ENCODE peak calls at places on chromosomes 11 and 22, in four cellular contexts. B is WTC11, H is K562, T is HepG2. S is an unnamed sample.

GRCh38 chr11:13210424-13210823 is 67.2 kb upstream of the BMAL1 start:
- DNase-seq in B (peak), H (peak), T (peak), S (no peak)

GRCh38 chr11:106262852-106263251 is 185.4 kb downstream of the AASDHPPT start:
- DNase-seq in B (no peak), H (no peak), T (no peak), S (no peak)

GRCh38 chr11:131218542-131218941 is 151.9 kb upstream of the NTM start:
- DNase-seq in B (no peak), H (no peak), T (no peak), S (no peak)

GRCh38 chr22:45709004-45709739 is 37.5 kb downstream of the ATXN10 start:
- DNase-seq in B (no peak), H (no peak), T (peak), S (no peak)

GRCh38 chr22:46661221-46661851 is 41.1 kb downstream of the GRAMD4 start:
- DNase-seq in B (no peak), H (no peak), T (no peak), S (no peak)

GRCh38 chr11:101863361-101863760 is 51.4 kb upstream of the CEP126 start:
- DNase-seq in B (no peak), H (no peak), T (no peak), S (no peak)

GRCh38 chr11:37177721-37178120 is 579.7 kb upstream of the RAG2 start:
- DNase-seq in B (no peak), H (no peak), T (no peak), S (no peak)

GRCh38 chr22:39174498-39175120 is 22.1 kb upstream of the CBX7 start:
- DNase-seq in B (peak), H (peak), T (peak), S (no peak)

GRCh38 chr11:117097567-117098268 is 510 bp downstream of the SIK3 start:
- DNase-seq in B (peak), H (peak), T (no peak), S (no peak)

GRCh38 chr11:48024635-48025071 is 44.3 kb downstream of the PTPRJ start:
- DNase-seq in B (no peak), H (no peak), T (no peak), S (no peak)

GRCh38 chr11:60625262-60625661 is 74.2 kb upstream of the MS4A8 start:
- DNase-seq in B (peak), H (peak), T (peak), S (no peak)

GRCh38 chr11:120342226-120342625 is 6.0 kb downstream of the ARHGEF12 start:
- DNase-seq in B (no peak), H (no peak), T (no peak), S (no peak)

GRCh38 chr11:27618591-27618990 is 81.7 kb downstream of the BDNF start:
- DNase-seq in B (no peak), H (no peak), T (no peak), S (no peak)

GRCh38 chr22:50504245-50505211 is 3.0 kb downstream of the LMF2 start:
- DNase-seq in B (no peak), H (no peak), T (no peak), S (no peak)

GRCh38 chr22:46983046-46983445 is 220.6 kb downstream of the TBC1D22A start:
- DNase-seq in B (no peak), H (no peak), T (no peak), S (no peak)

GRCh38 chr22:33883561-33883960 is 36.7 kb downstream of the LARGE1 start:
- DNase-seq in B (no peak), H (no peak), T (no peak), S (peak)

GRCh38 chr11:119373059-119373875 is 8.2 kb downstream of the USP2 start:
- DNase-seq in B (no peak), H (no peak), T (peak), S (no peak)

DNA sequence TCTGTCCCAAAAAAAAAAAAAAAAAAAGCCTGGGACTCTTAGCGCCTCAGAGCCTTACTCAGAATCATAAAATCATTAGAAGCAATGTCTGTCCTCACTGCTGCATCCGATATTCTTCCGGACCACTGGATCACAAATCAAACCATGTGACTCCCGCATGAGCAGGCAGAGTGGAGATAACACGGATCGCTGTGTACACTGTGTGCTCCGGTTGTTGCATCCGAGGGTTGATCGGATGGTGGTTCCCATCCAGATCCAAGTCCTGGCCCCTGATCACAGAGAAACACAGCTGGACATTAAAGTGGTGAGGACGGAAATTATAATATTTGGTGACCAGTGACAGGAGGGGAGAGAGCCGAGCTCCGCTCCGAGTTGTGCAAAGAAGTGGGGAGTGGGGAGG is 9.7 kb upstream of the TXNRD2 start:
- DNase-seq in B (no peak), H (no peak), T (no peak), S (no peak)
- TF ChIP-seq CBFB in B (no peak), H (no peak), T (no peak), S (no peak)

DNA sequence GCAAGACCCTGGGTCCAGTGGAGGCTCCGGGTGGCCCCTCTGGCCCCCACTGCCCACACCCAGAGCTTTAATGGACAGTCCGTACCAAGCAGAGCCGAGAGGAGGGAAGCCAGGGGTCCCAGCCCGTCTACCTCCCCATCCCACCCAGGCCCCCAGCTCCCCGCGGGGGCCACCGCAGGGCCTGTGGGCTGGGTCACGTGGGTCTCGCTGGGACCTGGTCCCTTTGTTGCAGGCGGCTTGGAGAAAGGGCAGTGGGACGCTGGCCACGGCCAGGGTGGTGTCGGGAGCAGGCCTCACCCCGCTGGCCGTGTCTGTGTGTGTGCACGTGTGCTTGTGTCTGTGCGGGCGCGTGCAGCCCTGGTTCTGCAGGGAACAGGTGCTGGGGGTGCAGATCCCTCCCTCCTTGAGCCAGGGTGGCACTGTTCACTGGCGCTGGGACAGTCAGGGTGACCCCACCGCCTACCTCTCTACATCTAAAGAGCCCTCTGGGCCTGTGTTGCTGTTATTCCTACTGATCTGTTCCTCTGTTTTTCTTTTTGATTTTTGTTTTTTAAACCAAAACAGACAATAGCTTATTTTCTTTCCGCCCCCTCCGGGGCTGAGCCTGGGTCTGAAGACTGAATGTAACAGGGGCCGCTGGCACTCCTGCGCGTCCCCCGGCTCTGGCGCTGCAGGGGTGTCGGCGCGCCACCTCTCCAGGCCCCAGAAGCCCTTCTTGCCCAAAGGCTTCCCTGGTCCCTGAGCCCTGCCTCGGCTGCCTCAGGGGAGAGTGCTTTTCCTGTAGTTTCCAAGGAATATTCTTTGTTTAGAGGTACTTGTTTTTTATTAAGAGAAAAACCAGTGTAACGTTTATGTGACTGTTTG is 20.1 kb upstream of the TMEM191C start:
- DNase-seq in B (peak), H (no peak), T (no peak), S (no peak)
- TF ChIP-seq ETV6 in B (no peak), H (no peak), T (no peak), S (no peak)

GRCh38 chr11:2118674-2119073 is 20.5 kb downstream of the IGF2 start:
- DNase-seq in B (no peak), H (no peak), T (no peak), S (no peak)

GRCh38 chr11:2121227-2122130 is 17.7 kb downstream of the IGF2 start:
- DNase-seq in B (no peak), H (no peak), T (no peak), S (no peak)

GRCh38 chr11:2122222-2122906 is 16.8 kb downstream of the IGF2 start:
- DNase-seq in B (no peak), H (no peak), T (peak), S (no peak)

GRCh38 chr11:2122907-2123627 is 16.1 kb downstream of the IGF2 start:
- DNase-seq in B (no peak), H (peak), T (peak), S (no peak)

DNA sequence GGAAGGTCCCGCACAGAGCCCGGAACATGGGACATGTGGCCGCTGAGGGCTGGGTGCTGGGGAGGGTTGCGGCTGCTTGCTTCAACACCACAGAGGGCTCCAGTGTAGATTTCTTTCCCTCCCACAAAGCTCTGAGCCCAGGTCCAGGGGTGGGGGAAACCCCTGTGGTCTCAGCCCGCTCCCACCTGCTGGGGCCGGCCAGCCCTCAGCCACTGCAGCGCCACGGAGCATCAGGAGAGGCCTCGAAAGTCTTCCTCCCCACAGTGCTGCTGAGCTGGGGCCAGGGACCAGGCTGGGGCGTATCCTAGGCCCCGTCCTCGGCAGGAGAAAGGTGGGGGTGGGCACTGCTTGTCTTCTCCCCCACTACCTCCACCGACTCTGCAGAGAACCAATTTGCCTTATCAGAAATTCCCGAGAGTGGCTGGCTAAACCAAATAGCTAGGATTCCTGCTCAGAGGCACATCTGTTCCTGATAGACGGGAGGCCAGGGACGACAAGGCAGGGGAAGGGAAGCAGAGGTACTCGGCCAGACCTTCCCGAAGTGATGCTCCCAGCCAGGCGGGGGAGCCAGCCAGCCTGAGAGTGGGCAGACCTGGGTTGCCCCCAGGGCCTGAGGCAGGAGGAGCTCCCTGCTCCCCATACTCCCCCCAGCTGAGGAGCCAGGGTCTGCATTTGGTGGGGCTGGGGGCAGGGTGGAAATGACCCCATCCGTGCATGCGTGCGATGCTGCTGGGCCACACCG is 18.7 kb downstream of the IGF2 start:
- DNase-seq in B (no peak), H (no peak), T (no peak), S (no peak)
- TF ChIP-seq CBFB in B (no peak), H (no peak), T (no peak), S (no peak)

GRCh38 chr22:30309981-30310672 is 16.6 kb downstream of the TBC1D10A start:
- DNase-seq in B (no peak), H (no peak), T (no peak), S (peak)
- TF ChIP-seq ETV6 in B (no peak), H (no peak), T (no peak), S (no peak)

S was measured in GM12878.